ENCODE peak calls at places on chromosomes 12 and 14, in seven cellular contexts. J is Right ventricle myocardium superior; Q is A549; U is stomach; R is AG08395; I is effector memory CD8-positive, alpha-beta T cell; K is fibroblast of pulmonary artery. G is an unnamed sample.

GRCh38 chr12:95820096-95820703 is 29.6 kb upstream of the NTN4 start:
- DNase-seq in J (no peak), Q (peak; percentile 72), U (peak; percentile 63), R (peak; percentile 68), I (no peak), K (peak; percentile 69), G (peak; percentile 72)

GRCh38 chr12:22287776-22288621 is 46.5 kb downstream of the ST8SIA1 start:
- DNase-seq in J (no peak), Q (no peak), U (no peak), R (peak; percentile 57), I (no peak), K (peak; percentile 61), G (peak; percentile 46)

GRCh38 chr14:90375934-90376333 is 20.9 kb upstream of the CALM1 start:
- DNase-seq in J (no peak), Q (no peak), U (no peak), R (no peak), I (no peak), K (no peak), G (no peak)

GRCh38 chr14:74702293-74702692 is 10.6 kb downstream of the AREL1 start:
- DNase-seq in J (no peak), Q (no peak), U (no peak), R (no peak), I (no peak), K (no peak), G (no peak)

GRCh38 chr12:68106160-68106559 is 53.4 kb downstream of the IFNG start:
- DNase-seq in J (no peak), Q (no peak), U (no peak), R (peak; percentile 51), I (no peak), K (peak; percentile 7), G (peak; percentile 54)

GRCh38 chr12:28222081-28222700 is 31.9 kb downstream of the CCDC91 start:
- DNase-seq in J (no peak), Q (no peak), U (no peak), R (no peak), I (peak; percentile 48), K (no peak), G (no peak)

GRCh38 chr12:113762155-113762848 is 203.8 kb downstream of the RBM19 start:
- DNase-seq in J (no peak), Q (no peak), U (no peak), R (peak; percentile 10), I (no peak), K (no peak), G (no peak)

GRCh38 chr14:36069535-36069900 is 107.0 kb downstream of the PTCSC3 start:
- DNase-seq in J (no peak), Q (peak; percentile 45), U (peak; percentile 32), R (peak; percentile 31), I (no peak), K (peak; percentile 43), G (peak; percentile 51)

GRCh38 chr14:50045837-50046236 is 70.5 kb downstream of the VCPKMT start:
- DNase-seq in J (no peak), Q (no peak), U (no peak), R (no peak), I (no peak), K (no peak), G (no peak)

GRCh38 chr14:93114068-93114710 is 1.5 kb downstream of the ITPK1 start:
- DNase-seq in J (no peak), Q (no peak), U (no peak), R (no peak), I (no peak), K (no peak), G (no peak)

GRCh38 chr12:116222358-116222757 is 55.1 kb downstream of the MED13L start:
- DNase-seq in J (no peak), Q (no peak), U (peak; percentile 82), R (peak; percentile 19), I (no peak), K (peak; percentile 96), G (peak; percentile 97)

GRCh38 chr14:33951183-33951840 is 438 bp upstream of the EGLN3 start:
- DNase-seq in J (no peak), Q (no peak), U (no peak), R (no peak), I (no peak), K (no peak), G (no peak)

GRCh38 chr12:212383-212798 is 1.6 kb downstream of the SLC6A12 start:
- DNase-seq in J (no peak), Q (no peak), U (no peak), R (no peak), I (no peak), K (no peak), G (no peak)

GRCh38 chr12:65536876-65537661 is 258.6 kb downstream of the MSRB3 start:
- DNase-seq in J (no peak), Q (peak; percentile 57), U (no peak), R (peak; percentile 94), I (no peak), K (peak; percentile 100), G (peak; percentile 100)

GRCh38 chr12:63915105-63915830 is 70.8 kb downstream of the SRGAP1 start:
- DNase-seq in J (no peak), Q (peak; percentile 58), U (no peak), R (peak; percentile 61), I (no peak), K (peak; percentile 73), G (peak; percentile 80)

GRCh38 chr12:62256408-62257079 is 3.7 kb upstream of the USP15 start:
- DNase-seq in J (no peak), Q (no peak), U (no peak), R (no peak), I (no peak), K (peak; percentile 67), G (no peak)

GRCh38 chr14:35492569-35493014 is 41.4 kb upstream of the INSM2 start:
- DNase-seq in J (no peak), Q (no peak), U (no peak), R (no peak), I (no peak), K (no peak), G (no peak)

GRCh38 chr14:100778078-100778927 is 47.6 kb upstream of the MEG3 start:
- DNase-seq in J (no peak), Q (no peak), U (peak; percentile 8), R (no peak), I (no peak), K (no peak), G (no peak)

GRCh38 chr14:68709007-68709406 is 83.9 kb downstream of the ZFP36L1 start:
- DNase-seq in J (no peak), Q (no peak), U (no peak), R (no peak), I (no peak), K (no peak), G (no peak)

GRCh38 chr12:7642876-7643309 is 22.8 kb downstream of the APOBEC1 start:
- DNase-seq in J (no peak), Q (no peak), U (no peak), R (no peak), I (no peak), K (peak; percentile 21), G (peak; percentile 18)

GRCh38 chr12:88336071-88336768 is 194.1 kb downstream of the TMTC3 start:
- DNase-seq in J (no peak), Q (no peak), U (no peak), R (no peak), I (no peak), K (no peak), G (no peak)

GRCh38 chr12:121189887-121190155 is 20.1 kb upstream of the P2RX4 start:
- DNase-seq in J (no peak), Q (no peak), U (no peak), R (no peak), I (no peak), K (no peak), G (no peak)

GRCh38 chr12:103560604-103561101 is 26.4 kb upstream of the STAB2 start:
- DNase-seq in J (no peak), Q (peak; percentile 89), U (no peak), R (peak; percentile 96), I (no peak), K (peak; percentile 88), G (peak; percentile 93)

GRCh38 chr12:27244680-27245005 is 557 bp downstream of the STK38L start:
- DNase-seq in J (no peak), Q (no peak), U (no peak), R (no peak), I (no peak), K (peak; percentile 61), G (peak; percentile 51)

GRCh38 chr14:58784946-58785345 is 147.2 kb downstream of the DACT1 start:
- DNase-seq in J (no peak), Q (no peak), U (no peak), R (no peak), I (no peak), K (no peak), G (no peak)

GRCh38 chr12:4225571-4225970 is 48.0 kb upstream of the CCND2 start:
- DNase-seq in J (no peak), Q (no peak), U (no peak), R (no peak), I (no peak), K (no peak), G (no peak)

GRCh38 chr12:60174914-60175313 is 579.1 kb downstream of the SLC16A7 start:
- DNase-seq in J (no peak), Q (no peak), U (no peak), R (no peak), I (no peak), K (peak; percentile 11), G (peak; percentile 50)

G was measured in choroid plexus epithelial cell.